ENCODE peak calls at places on chromosomes 7 and 10, in eight cellular contexts. P is NCI-H460; N is GOT3; G is NCI-H1105 treated with DMSO at 0.1 percent for 48 hours; H is activated CD4-positive, alpha-beta T cell treated with anti-CD3 and anti-CD28 coated beads, Interleukin-2, amount 10 ng/mL, durations not matched to agents 24 days and 14 days; W is activated gamma-delta T cell; S is smooth muscle cell of the brain vasculature; D is stimulated activated CD4-positive, alpha-beta T cell treated with anti-CD3 and anti-CD28 coated beads, Interleukin-4, amount 100 ng/mL, for 48 hours. Q is an unnamed sample.
A peak's percentile ranks its signal among the peaks of the same experiment; 100 is the strongest.

GRCh38 chr7:45184326-45185027 is 26.9 kb downstream of the RAMP3 start:
- DNase-seq in S (no peak), W (no peak), D (no peak), G (no peak), H (no peak), P (no peak), N (no peak), Q (no peak)

GRCh38 chr7:113764401-113765035 is 154.3 kb downstream of the PPP1R3A start:
- DNase-seq in G (no peak), S (peak; percentile 46), N (no peak), H (no peak), P (no peak), D (no peak), W (no peak), Q (no peak)

GRCh38 chr10:78224602-78225001 is 190.9 kb downstream of the RPS24 start:
- DNase-seq in W (no peak), D (no peak), N (no peak), P (no peak), S (no peak), G (no peak), H (no peak), Q (no peak)

GRCh38 chr10:5532618-5533097 is 7.9 kb downstream of the CALML3 start:
- DNase-seq in S (no peak), D (no peak), N (no peak), P (no peak), G (no peak), H (no peak), W (no peak), Q (no peak)

GRCh38 chr7:47087866-47088265 is 494.0 kb downstream of the TNS3 start:
- DNase-seq in H (no peak), D (no peak), N (no peak), S (no peak), P (no peak), G (no peak), W (no peak), Q (no peak)

GRCh38 chr7:2886900-2887299 is 42.8 kb upstream of the GNA12 start:
- DNase-seq in G (peak; percentile 64), D (no peak), N (no peak), H (peak; percentile 87), W (no peak), S (peak; percentile 36), P (peak; percentile 67), Q (peak; percentile 49)

GRCh38 chr10:101224060-101224909 is 5.0 kb downstream of the LBX1 start:
- DNase-seq in G (no peak), P (no peak), N (no peak), S (no peak), H (no peak), W (no peak), D (no peak), Q (no peak)

GRCh38 chr10:117256910-117257309 is 16.0 kb downstream of the SLC18A2 start:
- DNase-seq in P (no peak), S (no peak), W (no peak), N (no peak), H (no peak), G (no peak), D (no peak), Q (no peak)

GRCh38 chr10:69472544-69472943 is 21.3 kb downstream of the TSPAN15 start:
- DNase-seq in D (no peak), G (no peak), N (no peak), S (no peak), P (no peak), W (no peak), H (no peak), Q (no peak)

GRCh38 chr10:63456437-63457210 is 9.2 kb downstream of the JMJD1C start:
- DNase-seq in H (no peak), G (no peak), W (no peak), N (no peak), D (no peak), S (no peak), P (no peak), Q (no peak)

Q was measured in body of pancreas.